ENCODE peak calls at places on chromosomes 13 and 19, in eight cellular contexts. One of them, this sample, is unnamed.

GRCh38 chr13:111984349-111984748 is 82.6 kb upstream of the SOX1 start:
- DNase-seq in lower leg skin: no peak
- DNase-seq in fibroblast of lung: no peak
- DNase-seq in RWPE1: no peak
- DNase-seq in CD4-positive, alpha-beta T cell: no peak
- DNase-seq in AG04450: no peak
- DNase-seq in MCF 10A: no peak
- DNase-seq in cardiac muscle cell: no peak
- DNase-seq in this sample: no peak

GRCh38 chr13:58855283-58855682 is 1223.7 kb downstream of the PCDH17 start:
- DNase-seq in lower leg skin: no peak
- DNase-seq in fibroblast of lung: peak
- DNase-seq in RWPE1: peak
- DNase-seq in CD4-positive, alpha-beta T cell: no peak
- DNase-seq in AG04450: no peak
- DNase-seq in MCF 10A: no peak
- DNase-seq in cardiac muscle cell: no peak
- DNase-seq in this sample: no peak

GRCh38 chr13:79648191-79648590 is 167.2 kb downstream of the NDFIP2 start:
- DNase-seq in lower leg skin: no peak
- DNase-seq in fibroblast of lung: no peak
- DNase-seq in RWPE1: no peak
- DNase-seq in CD4-positive, alpha-beta T cell: no peak
- DNase-seq in AG04450: no peak
- DNase-seq in MCF 10A: no peak
- DNase-seq in cardiac muscle cell: no peak
- DNase-seq in this sample: no peak

GRCh38 chr13:104810242-104810641 is 1725.2 kb downstream of the EFNB2 start:
- DNase-seq in lower leg skin: no peak
- DNase-seq in fibroblast of lung: no peak
- DNase-seq in RWPE1: no peak
- DNase-seq in CD4-positive, alpha-beta T cell: no peak
- DNase-seq in AG04450: no peak
- DNase-seq in MCF 10A: no peak
- DNase-seq in cardiac muscle cell: no peak
- DNase-seq in this sample: no peak

GRCh38 chr19:12641456-12641855 is 25.1 kb downstream of the MAN2B1 start:
- DNase-seq in lower leg skin: no peak
- DNase-seq in fibroblast of lung: no peak
- DNase-seq in RWPE1: no peak
- DNase-seq in CD4-positive, alpha-beta T cell: no peak
- DNase-seq in AG04450: no peak
- DNase-seq in MCF 10A: no peak
- DNase-seq in cardiac muscle cell: no peak
- DNase-seq in this sample: no peak

GRCh38 chr19:3618144-3618810 is 8.3 kb downstream of the CACTIN start:
- DNase-seq in lower leg skin: no peak
- DNase-seq in fibroblast of lung: peak
- DNase-seq in RWPE1: peak
- DNase-seq in CD4-positive, alpha-beta T cell: peak
- DNase-seq in AG04450: peak
- DNase-seq in MCF 10A: peak
- DNase-seq in cardiac muscle cell: peak
- DNase-seq in this sample: peak

GRCh38 chr13:30569901-30570576 is 47.7 kb upstream of the USPL1 start:
- DNase-seq in lower leg skin: peak
- DNase-seq in fibroblast of lung: peak
- DNase-seq in RWPE1: peak
- DNase-seq in CD4-positive, alpha-beta T cell: no peak
- DNase-seq in AG04450: peak
- DNase-seq in MCF 10A: peak
- DNase-seq in cardiac muscle cell: peak
- DNase-seq in this sample: no peak

GRCh38 chr13:49386664-49387063 is 57.2 kb downstream of the CAB39L start:
- DNase-seq in lower leg skin: no peak
- DNase-seq in fibroblast of lung: no peak
- DNase-seq in RWPE1: no peak
- DNase-seq in CD4-positive, alpha-beta T cell: no peak
- DNase-seq in AG04450: no peak
- DNase-seq in MCF 10A: no peak
- DNase-seq in cardiac muscle cell: no peak
- DNase-seq in this sample: no peak

GRCh38 chr19:6214881-6215541 is 64.8 kb downstream of the MLLT1 start:
- DNase-seq in lower leg skin: no peak
- DNase-seq in fibroblast of lung: no peak
- DNase-seq in RWPE1: no peak
- DNase-seq in CD4-positive, alpha-beta T cell: no peak
- DNase-seq in AG04450: no peak
- DNase-seq in MCF 10A: no peak
- DNase-seq in cardiac muscle cell: no peak
- DNase-seq in this sample: peak

GRCh38 chr13:31207630-31208549 is 8.1 kb downstream of the B3GLCT start:
- DNase-seq in lower leg skin: no peak
- DNase-seq in fibroblast of lung: peak
- DNase-seq in RWPE1: no peak
- DNase-seq in CD4-positive, alpha-beta T cell: no peak
- DNase-seq in AG04450: peak
- DNase-seq in MCF 10A: no peak
- DNase-seq in cardiac muscle cell: peak
- DNase-seq in this sample: no peak

GRCh38 chr19:48617146-48617937 is 1.6 kb downstream of the RPL18 start:
- DNase-seq in lower leg skin: no peak
- DNase-seq in fibroblast of lung: peak
- DNase-seq in RWPE1: no peak
- DNase-seq in CD4-positive, alpha-beta T cell: no peak
- DNase-seq in AG04450: no peak
- DNase-seq in MCF 10A: peak
- DNase-seq in cardiac muscle cell: peak
- DNase-seq in this sample: peak

GRCh38 chr19:48619692-48620565 is 623 bp downstream of the SPHK2 start:
- DNase-seq in lower leg skin: no peak
- DNase-seq in fibroblast of lung: peak
- DNase-seq in RWPE1: no peak
- DNase-seq in CD4-positive, alpha-beta T cell: no peak
- DNase-seq in AG04450: no peak
- DNase-seq in MCF 10A: peak
- DNase-seq in cardiac muscle cell: peak
- DNase-seq in this sample: no peak

GRCh38 chr19:48616491-48617056 is 1.7 kb upstream of the FAM83E start:
- DNase-seq in lower leg skin: no peak
- DNase-seq in fibroblast of lung: no peak
- DNase-seq in RWPE1: no peak
- DNase-seq in CD4-positive, alpha-beta T cell: no peak
- DNase-seq in AG04450: no peak
- DNase-seq in MCF 10A: no peak
- DNase-seq in cardiac muscle cell: no peak
- DNase-seq in this sample: no peak

GRCh38 chr19:48618278-48618915 is 581 bp downstream of the RPL18 start:
- DNase-seq in lower leg skin: no peak
- DNase-seq in fibroblast of lung: no peak
- DNase-seq in RWPE1: no peak
- DNase-seq in CD4-positive, alpha-beta T cell: no peak
- DNase-seq in AG04450: no peak
- DNase-seq in MCF 10A: no peak
- DNase-seq in cardiac muscle cell: no peak
- DNase-seq in this sample: no peak

GRCh38 chr19:48618916-48619691 is at the start of the genes RPL18 and SPHK2:
- DNase-seq in lower leg skin: peak
- DNase-seq in fibroblast of lung: peak
- DNase-seq in RWPE1: peak
- DNase-seq in CD4-positive, alpha-beta T cell: peak
- DNase-seq in AG04450: peak
- DNase-seq in MCF 10A: peak
- DNase-seq in cardiac muscle cell: peak
- DNase-seq in this sample: peak
- TF ChIP-seq CTCF in lower leg skin: no peak
- TF ChIP-seq CTCF in fibroblast of lung: no peak
- TF ChIP-seq CTCF in RWPE1: no peak
- TF ChIP-seq CTCF in CD4-positive, alpha-beta T cell: no peak
- TF ChIP-seq CTCF in AG04450: no peak
- TF ChIP-seq CTCF in MCF 10A: no peak
- TF ChIP-seq CTCF in cardiac muscle cell: no peak
- TF ChIP-seq CTCF in this sample: no peak

DNA sequence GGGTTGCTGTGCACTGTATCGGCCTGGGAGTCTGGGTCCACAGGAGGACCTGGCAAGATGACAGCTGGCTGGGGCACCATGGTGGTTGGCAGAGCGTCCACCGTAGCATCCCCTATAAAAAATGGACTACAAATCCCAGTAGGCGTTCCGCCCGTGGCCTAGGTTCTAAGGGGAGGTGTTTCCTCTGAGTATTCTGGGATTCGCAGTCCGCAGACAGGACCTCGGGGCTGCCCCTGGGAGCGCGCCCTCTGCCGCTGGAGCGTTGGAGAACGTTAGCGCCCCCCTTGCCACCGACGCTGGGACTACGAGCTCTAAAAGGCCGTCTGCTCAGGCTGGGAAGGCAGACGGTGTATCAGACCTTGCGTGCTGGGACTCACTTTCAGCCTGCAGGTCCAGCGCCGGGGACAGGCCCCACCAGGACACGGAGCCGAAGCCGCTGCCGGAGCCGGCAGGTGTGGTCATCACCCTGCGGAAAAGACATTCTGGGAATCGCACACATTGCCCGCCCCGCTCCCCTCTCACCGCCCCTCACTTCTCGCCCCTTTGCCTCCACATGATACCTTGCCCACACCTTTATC is 372 bp downstream of the DNAAF3 start:
- DNase-seq in lower leg skin: no peak
- DNase-seq in fibroblast of lung: peak
- DNase-seq in RWPE1: peak
- DNase-seq in CD4-positive, alpha-beta T cell: no peak
- DNase-seq in AG04450: no peak
- DNase-seq in MCF 10A: peak
- DNase-seq in cardiac muscle cell: peak
- DNase-seq in this sample: no peak
- TF ChIP-seq CTCF in lower leg skin: no peak
- TF ChIP-seq CTCF in fibroblast of lung: peak
- TF ChIP-seq CTCF in RWPE1: peak
- TF ChIP-seq CTCF in CD4-positive, alpha-beta T cell: no peak
- TF ChIP-seq CTCF in AG04450: peak
- TF ChIP-seq CTCF in MCF 10A: peak
- TF ChIP-seq CTCF in cardiac muscle cell: peak
- TF ChIP-seq CTCF in this sample: peak

GRCh38 chr13:81927347-81927746 is 1586.4 kb upstream of the SPRY2 start:
- DNase-seq in lower leg skin: no peak
- DNase-seq in fibroblast of lung: no peak
- DNase-seq in RWPE1: no peak
- DNase-seq in CD4-positive, alpha-beta T cell: no peak
- DNase-seq in AG04450: no peak
- DNase-seq in MCF 10A: peak
- DNase-seq in cardiac muscle cell: no peak
- DNase-seq in this sample: no peak
- TF ChIP-seq CTCF in lower leg skin: no peak
- TF ChIP-seq CTCF in fibroblast of lung: no peak
- TF ChIP-seq CTCF in RWPE1: no peak
- TF ChIP-seq CTCF in CD4-positive, alpha-beta T cell: no peak
- TF ChIP-seq CTCF in AG04450: no peak
- TF ChIP-seq CTCF in MCF 10A: no peak
- TF ChIP-seq CTCF in cardiac muscle cell: no peak
- TF ChIP-seq CTCF in this sample: no peak

GRCh38 chr13:106533101-106533939 is 2.1 kb downstream of the EFNB2 start:
- DNase-seq in lower leg skin: peak
- DNase-seq in fibroblast of lung: peak
- DNase-seq in RWPE1: peak
- DNase-seq in CD4-positive, alpha-beta T cell: no peak
- DNase-seq in AG04450: peak
- DNase-seq in MCF 10A: peak
- DNase-seq in cardiac muscle cell: peak
- DNase-seq in this sample: no peak
- TF ChIP-seq CTCF in lower leg skin: no peak
- TF ChIP-seq CTCF in fibroblast of lung: peak
- TF ChIP-seq CTCF in RWPE1: peak
- TF ChIP-seq CTCF in CD4-positive, alpha-beta T cell: no peak
- TF ChIP-seq CTCF in AG04450: peak
- TF ChIP-seq CTCF in MCF 10A: peak
- TF ChIP-seq CTCF in cardiac muscle cell: peak
- TF ChIP-seq CTCF in this sample: peak

GRCh38 chr19:58406818-58407657 is 1.4 kb upstream of the ZNF584 start:
- DNase-seq in lower leg skin: no peak
- DNase-seq in fibroblast of lung: no peak
- DNase-seq in RWPE1: no peak
- DNase-seq in CD4-positive, alpha-beta T cell: no peak
- DNase-seq in AG04450: no peak
- DNase-seq in MCF 10A: no peak
- DNase-seq in cardiac muscle cell: no peak
- DNase-seq in this sample: no peak
- TF ChIP-seq CTCF in lower leg skin: no peak
- TF ChIP-seq CTCF in fibroblast of lung: peak
- TF ChIP-seq CTCF in RWPE1: peak
- TF ChIP-seq CTCF in CD4-positive, alpha-beta T cell: no peak
- TF ChIP-seq CTCF in AG04450: peak
- TF ChIP-seq CTCF in MCF 10A: no peak
- TF ChIP-seq CTCF in cardiac muscle cell: peak
- TF ChIP-seq CTCF in this sample: no peak

DNA sequence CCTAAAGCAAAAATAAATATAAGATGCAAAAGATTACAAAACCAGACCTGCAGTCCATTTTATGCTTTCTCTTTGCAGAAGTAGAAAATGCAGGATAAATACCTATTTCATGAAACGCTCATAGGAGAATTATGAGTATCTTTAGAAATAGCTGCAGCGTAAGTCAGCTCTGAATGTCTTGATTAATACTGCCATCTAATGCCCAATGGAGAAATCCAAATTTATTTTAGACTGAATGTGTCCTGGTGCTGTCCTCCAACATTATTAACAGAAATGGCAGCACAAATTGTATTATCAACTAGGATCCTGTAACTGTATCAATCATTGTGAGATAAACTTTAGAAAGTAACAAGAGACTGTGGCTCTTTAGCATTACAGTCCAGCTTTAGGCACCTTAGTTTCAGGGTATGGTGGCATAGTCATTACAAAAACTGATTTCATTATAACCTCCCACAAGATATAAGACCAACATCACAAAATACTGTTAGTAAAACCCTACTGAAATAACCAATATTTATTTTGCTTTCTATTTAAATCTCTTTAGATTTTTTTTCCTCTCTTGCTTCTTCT is 162.1 kb upstream of the MIR17HG start:
- DNase-seq in lower leg skin: no peak
- DNase-seq in fibroblast of lung: peak
- DNase-seq in RWPE1: peak
- DNase-seq in CD4-positive, alpha-beta T cell: no peak
- DNase-seq in AG04450: no peak
- DNase-seq in MCF 10A: peak
- DNase-seq in cardiac muscle cell: peak
- DNase-seq in this sample: no peak
- TF ChIP-seq CTCF in lower leg skin: no peak
- TF ChIP-seq CTCF in fibroblast of lung: no peak
- TF ChIP-seq CTCF in RWPE1: no peak
- TF ChIP-seq CTCF in CD4-positive, alpha-beta T cell: no peak
- TF ChIP-seq CTCF in AG04450: peak
- TF ChIP-seq CTCF in MCF 10A: peak
- TF ChIP-seq CTCF in cardiac muscle cell: peak
- TF ChIP-seq CTCF in this sample: peak

DNA sequence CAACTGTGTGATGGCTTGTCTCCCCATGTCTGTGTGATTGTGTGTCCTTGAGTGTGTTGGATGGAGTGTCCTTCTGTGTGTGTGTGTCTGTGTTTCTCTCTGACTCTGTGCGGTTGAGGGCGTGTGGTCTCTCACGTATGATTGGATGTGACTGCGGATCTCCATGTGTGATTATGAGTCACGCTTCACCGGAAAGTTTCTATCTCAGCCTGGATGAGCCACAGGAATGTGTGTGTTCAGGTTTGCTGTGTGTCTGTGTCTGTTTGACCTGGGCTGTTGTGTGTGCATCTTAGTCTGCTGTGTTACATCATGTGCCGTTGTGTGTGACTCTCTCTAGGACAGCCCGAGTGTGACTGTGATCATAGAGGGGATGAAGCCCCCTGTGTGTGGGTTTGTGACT is 15.5 kb upstream of the ZNF835 start:
- DNase-seq in lower leg skin: no peak
- DNase-seq in fibroblast of lung: no peak
- DNase-seq in RWPE1: no peak
- DNase-seq in CD4-positive, alpha-beta T cell: no peak
- DNase-seq in AG04450: no peak
- DNase-seq in MCF 10A: no peak
- DNase-seq in cardiac muscle cell: no peak
- DNase-seq in this sample: no peak
- TF ChIP-seq CTCF in lower leg skin: no peak
- TF ChIP-seq CTCF in fibroblast of lung: no peak
- TF ChIP-seq CTCF in RWPE1: no peak
- TF ChIP-seq CTCF in CD4-positive, alpha-beta T cell: no peak
- TF ChIP-seq CTCF in AG04450: no peak
- TF ChIP-seq CTCF in MCF 10A: no peak
- TF ChIP-seq CTCF in cardiac muscle cell: no peak
- TF ChIP-seq CTCF in this sample: no peak

This sample was measured in CD14-positive monocyte.